ENCODE peak calls at places on chromosomes 4 and X, in six cellular contexts. Y is body of pancreas, D is GM06990, E is neural crest cell, O is HFFc6, S is fibroblast of mammary gland. R is an unnamed sample.

GRCh38 chr4:78002260-78002659 is 54.9 kb upstream of the FRAS1 start:
- DNase-seq in Y (no peak), E (no peak), O (no peak), D (no peak), S (no peak), R (no peak)

GRCh38 chr4:137664055-137664405 is 131.7 kb upstream of the PCDH18 start:
- DNase-seq in E (no peak), D (no peak), S (peak; percentile 81), O (peak; percentile 73), Y (no peak), R (no peak)

GRCh38 chr4:152614337-152614736 is 65.5 kb downstream of the TMEM154 start:
- DNase-seq in S (no peak), E (no peak), Y (no peak), O (no peak), D (no peak), R (no peak)

GRCh38 chrX:40080896-40081678 is 16.7 kb downstream of the BCOR start:
- DNase-seq in E (no peak), O (no peak), D (no peak), Y (no peak), S (no peak), R (no peak)

GRCh38 chr4:30610361-30610760 is 109.8 kb upstream of the PCDH7 start:
- DNase-seq in S (peak; percentile 20), Y (no peak), O (no peak), E (no peak), D (no peak), R (no peak)

GRCh38 chr4:25874641-25875040 is 11.9 kb upstream of the SEL1L3 start:
- DNase-seq in E (no peak), D (no peak), S (no peak), Y (no peak), O (no peak), R (no peak)

GRCh38 chr4:156732634-156733033 is 239.0 kb downstream of the PDGFC start:
- DNase-seq in Y (no peak), O (no peak), E (no peak), D (no peak), S (peak; percentile 16), R (no peak)

GRCh38 chr4:123050014-123050413 is 127.6 kb upstream of the NUDT6 start:
- DNase-seq in O (no peak), Y (no peak), D (no peak), S (no peak), E (no peak), R (no peak)

GRCh38 chrX:13266641-13267420 is 53.0 kb downstream of the ATXN3L start:
- DNase-seq in D (no peak), O (no peak), E (peak; percentile 16), S (peak; percentile 78), Y (no peak), R (no peak)

GRCh38 chr4:74934016-74934821 is 1.3 kb downstream of the PARM1 start:
- DNase-seq in O (no peak), S (peak; percentile 21), Y (peak; percentile 66), D (peak; percentile 57), E (peak; percentile 18), R (peak; percentile 27)

GRCh38 chrX:13360146-13360545 is 40.3 kb upstream of the ATXN3L start:
- DNase-seq in D (no peak), S (no peak), O (no peak), Y (no peak), E (no peak), R (no peak)

GRCh38 chrX:2284601-2285000 is 216.2 kb downstream of the DHRSX start:
- DNase-seq in D (no peak), Y (no peak), S (no peak), O (no peak), E (no peak), R (no peak)

GRCh38 chr4:159534655-159535054 is 431.8 kb downstream of the RAPGEF2 start:
- DNase-seq in E (no peak), Y (no peak), D (no peak), O (no peak), S (no peak), R (no peak)

GRCh38 chr4:5651089-5651488 is 57.3 kb downstream of the EVC2 start:
- DNase-seq in E (no peak), D (no peak), Y (no peak), S (no peak), O (no peak), R (no peak)

GRCh38 chr4:137952116-137952515 is 290.0 kb downstream of the SLC7A11 start:
- DNase-seq in E (no peak), O (no peak), D (no peak), Y (no peak), S (peak; percentile 31), R (no peak)

GRCh38 chrX:49053223-49054072 is 5.4 kb upstream of the CCDC120 start:
- DNase-seq in Y (peak; percentile 53), D (peak; percentile 59), S (peak; percentile 28), O (no peak), E (peak; percentile 56), R (peak; percentile 74)

GRCh38 chr4:8542776-8543525 is 37.2 kb upstream of the GPR78 start:
- DNase-seq in Y (no peak), S (no peak), D (no peak), O (peak; percentile 41), E (no peak), R (no peak)

GRCh38 chr4:138979742-138980141 is 35.8 kb upstream of the NOCT start:
- DNase-seq in Y (no peak), D (no peak), O (no peak), E (no peak), S (peak; percentile 21), R (no peak)

GRCh38 chrX:7828594-7828993 is 14.4 kb upstream of the VCX start:
- DNase-seq in Y (no peak), O (no peak), S (peak; percentile 27), E (no peak), D (no peak), R (no peak)

GRCh38 chr4:78704981-78705757 is 71.0 kb upstream of the BMP2K start:
- DNase-seq in E (no peak), D (no peak), O (peak; percentile 55), Y (no peak), S (peak; percentile 87), R (no peak)

GRCh38 chr4:144709793-144710525 is 64.0 kb downstream of the HHIP start:
- DNase-seq in S (peak; percentile 87), D (no peak), E (no peak), Y (no peak), O (peak; percentile 68), R (no peak)

GRCh38 chr4:158884280-158884679 is 115.5 kb downstream of the FNIP2 start:
- DNase-seq in S (peak; percentile 13), D (no peak), E (no peak), Y (no peak), O (no peak), R (no peak)

GRCh38 chr4:183905081-183905592 is at the start of gene STOX2:
- DNase-seq in E (peak; percentile 79), S (peak; percentile 34), O (no peak), Y (peak; percentile 91), D (no peak), R (no peak)

GRCh38 chrX:40278340-40279090 is 180.8 kb upstream of the BCOR start:
- DNase-seq in E (no peak), Y (no peak), S (no peak), D (no peak), O (no peak), R (no peak)

GRCh38 chr4:155599102-155599501 is 67.5 kb upstream of the GUCY1A1 start:
- DNase-seq in E (no peak), S (no peak), O (no peak), D (no peak), Y (no peak), R (no peak)

GRCh38 chrX:115889121-115889890 is 281.2 kb upstream of the AGTR2 start:
- DNase-seq in O (no peak), D (no peak), Y (no peak), E (no peak), S (no peak), R (peak; percentile 2)

GRCh38 chr4:27168783-27169182 is 308.1 kb downstream of the STIM2 start:
- DNase-seq in Y (no peak), D (no peak), O (no peak), S (no peak), E (no peak), R (no peak)

DNA sequence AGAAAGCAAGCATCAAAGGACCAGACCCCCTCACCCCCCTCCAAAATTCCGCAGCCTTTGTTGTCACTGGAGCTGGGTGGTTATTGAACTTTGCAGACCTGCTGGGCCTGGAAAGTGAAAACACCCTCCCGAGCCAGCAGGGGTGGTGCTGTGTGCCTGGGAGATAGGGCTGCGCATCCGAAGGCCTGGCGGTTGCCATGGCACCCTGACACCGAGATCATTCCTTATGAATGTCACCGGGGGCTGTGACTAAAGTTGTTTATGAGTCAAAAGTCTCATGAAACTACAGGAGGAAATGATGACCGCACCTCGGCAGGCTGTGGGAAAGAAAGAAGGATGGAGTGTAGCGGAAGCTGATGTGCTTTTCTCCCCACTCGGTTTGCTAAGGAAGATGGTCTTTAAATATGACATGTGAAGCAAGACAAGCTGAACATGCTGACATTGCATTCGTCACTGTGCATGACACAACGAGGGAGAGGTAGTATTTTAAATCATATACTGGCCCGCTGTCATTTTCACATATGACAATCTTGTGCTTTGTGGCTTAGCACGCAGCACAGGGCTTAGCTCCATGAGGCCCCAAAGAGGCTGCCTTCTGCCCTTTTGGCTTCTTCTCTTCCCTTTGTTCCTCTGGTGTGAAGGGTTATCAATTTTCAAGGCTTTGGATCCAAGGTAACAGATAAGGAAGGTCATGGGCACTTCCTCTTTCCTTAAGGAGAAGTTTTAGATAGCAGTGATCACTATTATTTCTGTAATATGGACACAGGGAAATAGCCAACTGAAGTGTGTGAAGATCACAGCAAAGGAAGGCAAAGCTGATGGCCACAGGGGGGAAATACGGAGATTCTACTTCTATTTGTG is 367.1 kb downstream of the UNC5C start:
- DNase-seq in O (no peak), E (no peak), D (no peak), Y (no peak), S (peak; percentile 24), R (no peak)
- TF ChIP-seq CTCF in O (no peak), E (no peak), D (no peak), Y (no peak), S (no peak), R (no peak)

DNA sequence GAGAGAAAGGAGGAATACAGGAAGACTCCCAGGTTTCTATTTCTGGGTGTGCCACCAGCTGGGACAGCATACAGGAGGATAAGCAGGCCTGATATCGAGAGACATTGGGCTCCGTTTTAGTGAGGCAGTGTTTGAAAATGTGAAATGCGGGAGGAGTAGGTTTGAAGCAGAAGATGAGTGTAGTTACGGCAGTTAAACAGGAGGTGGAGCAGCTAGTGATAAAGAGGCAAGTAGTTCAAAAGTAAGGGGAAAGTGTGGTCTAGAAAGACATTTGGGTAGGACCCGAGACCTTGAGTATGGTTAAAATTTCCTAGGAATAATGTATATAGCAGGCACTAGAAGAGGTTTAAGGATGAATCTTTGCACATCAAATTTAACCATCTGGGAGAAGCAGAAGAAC is 42.4 kb downstream of the DCUN1D4 start:
- DNase-seq in O (no peak), E (no peak), D (no peak), S (peak; percentile 28), Y (no peak), R (peak; percentile 22)
- TF ChIP-seq CTCF in O (peak; percentile 73), E (peak; percentile 57), D (peak; percentile 42), S (peak; percentile 41), Y (peak; percentile 61), R (peak; percentile 16)

GRCh38 chr4:110614173-110614948 is 8.5 kb downstream of the PITX2 start:
- DNase-seq in Y (no peak), O (no peak), D (no peak), S (no peak), E (no peak), R (no peak)
- TF ChIP-seq CTCF in Y (no peak), O (no peak), D (no peak), S (no peak), E (no peak), R (no peak)

GRCh38 chr4:83455300-83456183 is at the start of the genes HELQ and MRPS18C:
- DNase-seq in D (peak; percentile 91), O (peak; percentile 98), S (peak; percentile 99), E (peak; percentile 77), Y (peak; percentile 96), R (peak; percentile 91)
- TF ChIP-seq CTCF in D (peak; percentile 9), O (peak; percentile 53), S (peak; percentile 19), E (peak; percentile 52), Y (peak; percentile 45), R (no peak)